ENCODE peak calls at places on chromosomes 1 and 21, in five cellular contexts. One of them, this sample, is unnamed.

GRCh38 chr1:173409613-173410012 is 67.5 kb upstream of the PRDX6 start:
- DNase-seq in activated gamma-delta T cell treated with anti-CD3 and anti-CD28 coated beads, Interleukin-2, amount 50 U/mL, for 16 hours: no peak
- DNase-seq in memory B cell: no peak
- DNase-seq in iris pigment epithelial cell: peak; percentile 92
- DNase-seq in CD4-positive, alpha-beta T cell: no peak
- DNase-seq in this sample: no peak

GRCh38 chr1:42392255-42392654 is 11.7 kb downstream of the RIMKLA start:
- DNase-seq in activated gamma-delta T cell treated with anti-CD3 and anti-CD28 coated beads, Interleukin-2, amount 50 U/mL, for 16 hours: no peak
- DNase-seq in memory B cell: no peak
- DNase-seq in iris pigment epithelial cell: no peak
- DNase-seq in CD4-positive, alpha-beta T cell: no peak
- DNase-seq in this sample: no peak

GRCh38 chr1:222877854-222878253 is 63.0 kb downstream of the DISP1 start:
- DNase-seq in activated gamma-delta T cell treated with anti-CD3 and anti-CD28 coated beads, Interleukin-2, amount 50 U/mL, for 16 hours: no peak
- DNase-seq in memory B cell: no peak
- DNase-seq in iris pigment epithelial cell: no peak
- DNase-seq in CD4-positive, alpha-beta T cell: no peak
- DNase-seq in this sample: no peak

GRCh38 chr1:28195780-28196179 is 19.3 kb upstream of the PTAFR start:
- DNase-seq in activated gamma-delta T cell treated with anti-CD3 and anti-CD28 coated beads, Interleukin-2, amount 50 U/mL, for 16 hours: no peak
- DNase-seq in memory B cell: no peak
- DNase-seq in iris pigment epithelial cell: no peak
- DNase-seq in CD4-positive, alpha-beta T cell: no peak
- DNase-seq in this sample: no peak

GRCh38 chr1:11882814-11883538 is 24.2 kb upstream of the NPPB start:
- DNase-seq in activated gamma-delta T cell treated with anti-CD3 and anti-CD28 coated beads, Interleukin-2, amount 50 U/mL, for 16 hours: no peak
- DNase-seq in memory B cell: no peak
- DNase-seq in iris pigment epithelial cell: no peak
- DNase-seq in CD4-positive, alpha-beta T cell: no peak
- DNase-seq in this sample: no peak

GRCh38 chr1:27536767-27537166 is 46.8 kb upstream of the WASF2 start:
- DNase-seq in activated gamma-delta T cell treated with anti-CD3 and anti-CD28 coated beads, Interleukin-2, amount 50 U/mL, for 16 hours: no peak
- DNase-seq in memory B cell: no peak
- DNase-seq in iris pigment epithelial cell: peak; percentile 84
- DNase-seq in CD4-positive, alpha-beta T cell: no peak
- DNase-seq in this sample: no peak

GRCh38 chr1:7229186-7229585 is 443.9 kb downstream of the CAMTA1 start:
- DNase-seq in activated gamma-delta T cell treated with anti-CD3 and anti-CD28 coated beads, Interleukin-2, amount 50 U/mL, for 16 hours: no peak
- DNase-seq in memory B cell: no peak
- DNase-seq in iris pigment epithelial cell: no peak
- DNase-seq in CD4-positive, alpha-beta T cell: no peak
- DNase-seq in this sample: no peak

GRCh38 chr1:30912913-30913652 is 4.5 kb upstream of the SDC3 start:
- DNase-seq in activated gamma-delta T cell treated with anti-CD3 and anti-CD28 coated beads, Interleukin-2, amount 50 U/mL, for 16 hours: no peak
- DNase-seq in memory B cell: no peak
- DNase-seq in iris pigment epithelial cell: peak; percentile 25
- DNase-seq in CD4-positive, alpha-beta T cell: no peak
- DNase-seq in this sample: no peak

GRCh38 chr1:30371179-30371788 is 352.1 kb downstream of the MATN1 start:
- DNase-seq in activated gamma-delta T cell treated with anti-CD3 and anti-CD28 coated beads, Interleukin-2, amount 50 U/mL, for 16 hours: no peak
- DNase-seq in memory B cell: peak; percentile 4
- DNase-seq in iris pigment epithelial cell: no peak
- DNase-seq in CD4-positive, alpha-beta T cell: no peak
- DNase-seq in this sample: no peak

GRCh38 chr1:114669562-114670082 is at the start of gene DENND2C:
- DNase-seq in activated gamma-delta T cell treated with anti-CD3 and anti-CD28 coated beads, Interleukin-2, amount 50 U/mL, for 16 hours: no peak
- DNase-seq in memory B cell: no peak
- DNase-seq in iris pigment epithelial cell: no peak
- DNase-seq in CD4-positive, alpha-beta T cell: no peak
- DNase-seq in this sample: no peak

GRCh38 chr1:150221552-150221951 is 14.4 kb downstream of the ANP32E start:
- DNase-seq in activated gamma-delta T cell treated with anti-CD3 and anti-CD28 coated beads, Interleukin-2, amount 50 U/mL, for 16 hours: no peak
- DNase-seq in memory B cell: no peak
- DNase-seq in iris pigment epithelial cell: peak; percentile 37
- DNase-seq in CD4-positive, alpha-beta T cell: no peak
- DNase-seq in this sample: no peak

GRCh38 chr1:107140703-107141490 is at the start of gene NTNG1:
- DNase-seq in activated gamma-delta T cell treated with anti-CD3 and anti-CD28 coated beads, Interleukin-2, amount 50 U/mL, for 16 hours: no peak
- DNase-seq in memory B cell: peak; percentile 53
- DNase-seq in iris pigment epithelial cell: peak; percentile 1
- DNase-seq in CD4-positive, alpha-beta T cell: no peak
- DNase-seq in this sample: no peak

GRCh38 chr21:45019076-45019886 is 55.1 kb upstream of the ADARB1 start:
- DNase-seq in activated gamma-delta T cell treated with anti-CD3 and anti-CD28 coated beads, Interleukin-2, amount 50 U/mL, for 16 hours: no peak
- DNase-seq in memory B cell: no peak
- DNase-seq in iris pigment epithelial cell: no peak
- DNase-seq in CD4-positive, alpha-beta T cell: no peak
- DNase-seq in this sample: no peak

GRCh38 chr1:177181631-177182291 is 11.0 kb downstream of the BRINP2 start:
- DNase-seq in activated gamma-delta T cell treated with anti-CD3 and anti-CD28 coated beads, Interleukin-2, amount 50 U/mL, for 16 hours: no peak
- DNase-seq in memory B cell: peak; percentile 11
- DNase-seq in iris pigment epithelial cell: peak; percentile 33
- DNase-seq in CD4-positive, alpha-beta T cell: no peak
- DNase-seq in this sample: peak; percentile 43

GRCh38 chr1:158055854-158056253 is 62.4 kb downstream of the KIRREL1 start:
- DNase-seq in activated gamma-delta T cell treated with anti-CD3 and anti-CD28 coated beads, Interleukin-2, amount 50 U/mL, for 16 hours: no peak
- DNase-seq in memory B cell: no peak
- DNase-seq in iris pigment epithelial cell: no peak
- DNase-seq in CD4-positive, alpha-beta T cell: no peak
- DNase-seq in this sample: no peak

GRCh38 chr1:111334169-111334568 is 43.5 kb downstream of the CHIA start:
- DNase-seq in activated gamma-delta T cell treated with anti-CD3 and anti-CD28 coated beads, Interleukin-2, amount 50 U/mL, for 16 hours: no peak
- DNase-seq in memory B cell: no peak
- DNase-seq in iris pigment epithelial cell: peak; percentile 39
- DNase-seq in CD4-positive, alpha-beta T cell: peak; percentile 46
- DNase-seq in this sample: peak; percentile 16

GRCh38 chr1:169161512-169162194 is 55.2 kb downstream of the ATP1B1 start:
- DNase-seq in activated gamma-delta T cell treated with anti-CD3 and anti-CD28 coated beads, Interleukin-2, amount 50 U/mL, for 16 hours: no peak
- DNase-seq in memory B cell: no peak
- DNase-seq in iris pigment epithelial cell: peak; percentile 47
- DNase-seq in CD4-positive, alpha-beta T cell: no peak
- DNase-seq in this sample: no peak

GRCh38 chr1:161233102-161233501 is 4.9 kb downstream of the NR1I3 start:
- DNase-seq in activated gamma-delta T cell treated with anti-CD3 and anti-CD28 coated beads, Interleukin-2, amount 50 U/mL, for 16 hours: no peak
- DNase-seq in memory B cell: no peak
- DNase-seq in iris pigment epithelial cell: no peak
- DNase-seq in CD4-positive, alpha-beta T cell: no peak
- DNase-seq in this sample: no peak

GRCh38 chr21:41634858-41635257 is 126.9 kb upstream of the TMPRSS2 start:
- DNase-seq in activated gamma-delta T cell treated with anti-CD3 and anti-CD28 coated beads, Interleukin-2, amount 50 U/mL, for 16 hours: no peak
- DNase-seq in memory B cell: no peak
- DNase-seq in iris pigment epithelial cell: no peak
- DNase-seq in CD4-positive, alpha-beta T cell: no peak
- DNase-seq in this sample: no peak

GRCh38 chr1:96487961-96488360 is 233.6 kb upstream of the PTBP2 start:
- DNase-seq in activated gamma-delta T cell treated with anti-CD3 and anti-CD28 coated beads, Interleukin-2, amount 50 U/mL, for 16 hours: no peak
- DNase-seq in memory B cell: no peak
- DNase-seq in iris pigment epithelial cell: peak; percentile 22
- DNase-seq in CD4-positive, alpha-beta T cell: no peak
- DNase-seq in this sample: no peak

GRCh38 chr1:152884506-152884905 is 6.4 kb downstream of the SMCP start:
- DNase-seq in activated gamma-delta T cell treated with anti-CD3 and anti-CD28 coated beads, Interleukin-2, amount 50 U/mL, for 16 hours: no peak
- DNase-seq in memory B cell: no peak
- DNase-seq in iris pigment epithelial cell: no peak
- DNase-seq in CD4-positive, alpha-beta T cell: no peak
- DNase-seq in this sample: no peak

GRCh38 chr1:41861509-41862410 is 57.0 kb downstream of the HIVEP3 start:
- DNase-seq in activated gamma-delta T cell treated with anti-CD3 and anti-CD28 coated beads, Interleukin-2, amount 50 U/mL, for 16 hours: no peak
- DNase-seq in memory B cell: no peak
- DNase-seq in iris pigment epithelial cell: no peak
- DNase-seq in CD4-positive, alpha-beta T cell: no peak
- DNase-seq in this sample: no peak